ENCODE peak calls at places on chromosomes 3 and 15, in seven cellular contexts. O is GM06990, R is HepG2, I is foreskin fibroblast, F is left lung, N is tibial artery, D is neural crest cell. T is an unnamed sample.

GRCh38 chr3:189790658-189791057 is 159.5 kb downstream of the TP63 start:
- DNase-seq in O (no peak), I (no peak), R (no peak), N (no peak), D (no peak), F (no peak), T (no peak)

GRCh38 chr3:22858486-22858885 is 344.6 kb upstream of the UBE2E2 start:
- DNase-seq in O (no peak), D (no peak), I (no peak), R (no peak), F (no peak), N (no peak), T (no peak)

GRCh38 chr3:50616770-50617095 is 218 bp upstream of the MAPKAPK3 start:
- DNase-seq in D (peak), I (peak), F (peak), N (peak), O (peak), R (peak), T (peak)

GRCh38 chr15:79164043-79164442 is 73.5 kb upstream of the RASGRF1 start:
- DNase-seq in D (no peak), R (no peak), N (no peak), O (no peak), F (no peak), I (no peak), T (no peak)

GRCh38 chr3:138461246-138461645 is 26.8 kb downstream of the ESYT3 start:
- DNase-seq in F (no peak), N (no peak), I (no peak), D (no peak), R (no peak), O (no peak), T (no peak)

GRCh38 chr3:165669967-165670366 is 167.3 kb downstream of the BCHE start:
- DNase-seq in O (no peak), I (no peak), D (no peak), N (no peak), R (no peak), F (no peak), T (no peak)

GRCh38 chr15:78244101-78244500 is 9.7 kb upstream of the ACSBG1 start:
- DNase-seq in D (no peak), R (peak), I (no peak), F (no peak), O (no peak), N (no peak), T (no peak)

GRCh38 chr3:115624029-115624645 is 827 bp downstream of the GAP43 start:
- DNase-seq in N (no peak), D (no peak), R (no peak), O (no peak), F (no peak), I (no peak), T (no peak)

GRCh38 chr3:128322030-128323022 is 144.4 kb downstream of the DNAJB8 start:
- DNase-seq in R (no peak), F (no peak), N (no peak), O (no peak), I (no peak), D (peak), T (peak)

GRCh38 chr3:174035317-174035886 is 637.9 kb downstream of the NLGN1 start:
- DNase-seq in O (no peak), R (no peak), N (no peak), D (no peak), I (no peak), F (no peak), T (no peak)

GRCh38 chr15:74954515-74954914 is 2.1 kb downstream of the RPP25 start:
- DNase-seq in O (no peak), R (no peak), F (no peak), N (no peak), D (no peak), I (peak), T (no peak)

GRCh38 chr3:39707314-39707909 is 102.0 kb upstream of the MYRIP start:
- DNase-seq in D (no peak), F (no peak), O (no peak), N (no peak), R (peak), I (peak), T (peak)

GRCh38 chr3:5016218-5017161 is 37.3 kb downstream of the BHLHE40 start:
- DNase-seq in I (peak), D (no peak), R (peak), F (peak), O (no peak), N (no peak), T (peak)

GRCh38 chr3:158727499-158728377 is 4.5 kb downstream of the RARRES1 start:
- DNase-seq in F (no peak), I (peak), D (peak), O (peak), R (peak), N (no peak), T (peak)

GRCh38 chr15:72156928-72157327 is 38.7 kb downstream of the SENP8 start:
- DNase-seq in O (no peak), D (no peak), F (no peak), I (no peak), R (no peak), N (no peak), T (no peak)

GRCh38 chr3:20039765-20040475 is at the start of gene KAT2B:
- DNase-seq in R (peak), F (peak), I (peak), D (peak), N (peak), O (peak), T (peak)

GRCh38 chr3:95200384-95200783 is 1137.5 kb downstream of the NSUN3 start:
- DNase-seq in I (no peak), F (no peak), D (no peak), N (no peak), R (no peak), O (no peak), T (no peak)

GRCh38 chr3:48548731-48549705 is 7.6 kb downstream of the PFKFB4 start:
- DNase-seq in F (peak), R (peak), N (peak), I (no peak), O (peak), D (peak), T (peak)

GRCh38 chr15:43991235-43991634 is 164.4 kb downstream of the WDR76 start:
- DNase-seq in R (no peak), O (no peak), N (no peak), D (no peak), I (no peak), F (no peak), T (no peak)

GRCh38 chr3:195185574-195185973 is 85.4 kb downstream of the XXYLT1 start:
- DNase-seq in O (no peak), R (no peak), I (no peak), N (peak), F (peak), D (no peak), T (no peak)

GRCh38 chr3:195186041-195186709 is 84.8 kb downstream of the XXYLT1 start:
- DNase-seq in O (no peak), I (no peak), F (no peak), D (no peak), N (no peak), R (no peak), T (peak)

GRCh38 chr3:195187609-195188529 is 83.1 kb downstream of the XXYLT1 start:
- DNase-seq in R (no peak), I (peak), F (no peak), O (no peak), D (no peak), N (no peak), T (no peak)

GRCh38 chr3:195189821-195190220 is 81.1 kb downstream of the XXYLT1 start:
- DNase-seq in R (no peak), O (no peak), D (no peak), I (no peak), F (no peak), N (no peak), T (no peak)

GRCh38 chr3:195188530-195188917 is 82.4 kb downstream of the XXYLT1 start:
- DNase-seq in O (no peak), D (no peak), R (no peak), F (no peak), N (no peak), I (peak), T (no peak)
- TF ChIP-seq CTCF in O (no peak), D (no peak), R (peak), F (no peak), N (no peak), I (peak), T (no peak)

GRCh38 chr15:59177445-59177728 is 29.3 kb upstream of the LDHAL6B start:
- DNase-seq in R (no peak), F (no peak), I (no peak), O (no peak), D (no peak), N (no peak), T (no peak)

GRCh38 chr15:59176653-59177444 is 29.8 kb upstream of the LDHAL6B start:
- DNase-seq in O (no peak), D (no peak), N (no peak), R (no peak), F (no peak), I (no peak), T (no peak)

GRCh38 chr15:59173194-59173593 is 33.4 kb upstream of the LDHAL6B start:
- DNase-seq in R (no peak), N (no peak), O (no peak), F (no peak), D (no peak), I (no peak), T (no peak)

GRCh38 chr15:59174161-59174845 is 32.3 kb upstream of the LDHAL6B start:
- DNase-seq in R (no peak), F (no peak), O (no peak), N (no peak), I (no peak), D (no peak), T (no peak)

DNA sequence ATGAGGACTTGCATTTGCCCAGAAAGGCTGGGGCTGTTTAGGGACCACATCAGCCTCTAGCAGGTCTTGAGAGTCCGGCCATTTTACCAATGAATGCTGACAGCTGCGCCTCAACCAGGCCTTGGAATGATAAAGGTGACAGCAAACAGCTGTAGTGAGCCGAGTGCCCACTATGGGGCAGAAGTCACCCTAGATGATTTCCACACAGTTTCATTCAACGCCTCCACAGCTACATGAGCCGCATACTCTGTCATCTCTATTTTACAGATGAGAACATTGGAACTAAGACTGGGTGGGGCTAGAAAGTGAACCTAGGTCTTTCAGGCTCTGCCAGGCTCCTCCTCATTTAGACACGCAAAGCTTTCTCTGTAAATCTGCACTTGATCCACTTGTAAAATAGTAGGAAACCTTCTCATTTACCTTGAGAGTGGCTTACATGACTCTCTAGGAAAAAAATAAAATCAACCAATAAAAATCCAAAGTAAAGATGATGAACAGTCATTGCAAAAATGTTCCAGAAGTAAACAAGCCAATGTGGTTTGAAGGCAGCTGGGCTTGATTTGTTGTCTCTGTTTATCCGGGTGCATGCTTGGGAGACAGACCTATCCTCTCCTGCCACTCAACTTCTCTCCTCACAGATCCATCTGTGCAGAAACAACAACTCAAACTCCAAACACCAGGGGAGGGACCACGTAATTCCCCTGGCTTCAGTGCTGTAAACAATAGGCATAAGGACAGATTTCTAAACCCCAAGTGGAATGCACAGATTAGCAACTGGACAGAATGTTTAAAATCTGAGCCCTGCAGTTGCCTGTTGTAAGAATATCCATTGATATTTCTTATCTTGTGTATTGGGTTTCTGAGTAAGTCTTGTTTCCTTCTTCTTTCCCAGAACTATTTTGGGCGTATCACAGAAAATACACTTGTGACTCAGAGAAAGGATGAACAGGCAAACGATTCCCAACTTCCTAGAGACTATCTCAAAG is 31.5 kb upstream of the LDHAL6B start:
- DNase-seq in N (no peak), O (peak), I (peak), F (peak), D (peak), R (peak), T (peak)
- TF ChIP-seq CTCF in N (peak), O (peak), I (peak), F (peak), D (peak), R (peak), T (peak)

GRCh38 chr3:142180761-142181362 is 31.5 kb upstream of the TFDP2 start:
- DNase-seq in F (no peak), R (peak), N (no peak), D (peak), I (peak), O (no peak), T (no peak)
- TF ChIP-seq CTCF in F (peak), R (peak), N (peak), D (peak), I (peak), O (peak), T (peak)

GRCh38 chr3:187873843-187874242 is 128.6 kb upstream of the BCL6 start:
- DNase-seq in I (no peak), N (no peak), F (no peak), R (no peak), D (no peak), O (no peak), T (no peak)

GRCh38 chr3:187871204-187871591 is 125.9 kb upstream of the BCL6 start:
- DNase-seq in R (no peak), F (no peak), I (no peak), O (no peak), D (no peak), N (no peak), T (no peak)

GRCh38 chr3:187875868-187876267 is 130.6 kb upstream of the BCL6 start:
- DNase-seq in D (no peak), F (no peak), N (no peak), R (no peak), O (no peak), I (no peak), T (no peak)

GRCh38 chr3:187870360-187871203 is 125.3 kb upstream of the BCL6 start:
- DNase-seq in I (no peak), R (no peak), D (no peak), O (peak), N (no peak), F (no peak), T (no peak)
- TF ChIP-seq CTCF in I (no peak), R (no peak), D (no peak), O (no peak), N (no peak), F (no peak), T (no peak)

GRCh38 chr15:67240235-67241131 is 14.0 kb downstream of the AAGAB start:
- DNase-seq in F (no peak), O (peak), N (no peak), I (no peak), R (peak), D (no peak), T (peak)
- TF ChIP-seq CTCF in F (no peak), O (peak), N (no peak), I (no peak), R (peak), D (no peak), T (peak)

DNA sequence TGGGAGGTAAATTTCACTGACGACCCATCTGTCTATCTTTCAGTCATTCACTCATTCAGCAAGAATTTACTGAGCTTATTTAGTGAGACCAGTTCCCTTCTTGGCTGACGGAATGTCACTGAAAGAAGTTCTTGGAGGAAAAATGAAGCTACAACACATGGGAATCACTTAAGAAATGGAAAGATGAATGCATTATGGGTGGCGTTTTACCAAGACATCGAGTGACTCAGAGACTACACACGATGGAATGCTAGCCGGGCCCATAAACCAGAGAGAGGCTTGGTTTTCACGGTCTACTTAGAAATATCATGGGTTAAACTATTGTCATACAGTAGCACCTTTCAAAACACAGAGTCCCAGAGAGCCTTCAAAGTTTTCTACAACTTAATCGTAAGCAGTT is 215.3 kb downstream of the PDZRN3 start:
- DNase-seq in I (peak), N (no peak), R (no peak), D (no peak), O (no peak), F (no peak), T (no peak)
- TF ChIP-seq CTCF in I (no peak), N (no peak), R (no peak), D (no peak), O (no peak), F (no peak), T (no peak)

DNA sequence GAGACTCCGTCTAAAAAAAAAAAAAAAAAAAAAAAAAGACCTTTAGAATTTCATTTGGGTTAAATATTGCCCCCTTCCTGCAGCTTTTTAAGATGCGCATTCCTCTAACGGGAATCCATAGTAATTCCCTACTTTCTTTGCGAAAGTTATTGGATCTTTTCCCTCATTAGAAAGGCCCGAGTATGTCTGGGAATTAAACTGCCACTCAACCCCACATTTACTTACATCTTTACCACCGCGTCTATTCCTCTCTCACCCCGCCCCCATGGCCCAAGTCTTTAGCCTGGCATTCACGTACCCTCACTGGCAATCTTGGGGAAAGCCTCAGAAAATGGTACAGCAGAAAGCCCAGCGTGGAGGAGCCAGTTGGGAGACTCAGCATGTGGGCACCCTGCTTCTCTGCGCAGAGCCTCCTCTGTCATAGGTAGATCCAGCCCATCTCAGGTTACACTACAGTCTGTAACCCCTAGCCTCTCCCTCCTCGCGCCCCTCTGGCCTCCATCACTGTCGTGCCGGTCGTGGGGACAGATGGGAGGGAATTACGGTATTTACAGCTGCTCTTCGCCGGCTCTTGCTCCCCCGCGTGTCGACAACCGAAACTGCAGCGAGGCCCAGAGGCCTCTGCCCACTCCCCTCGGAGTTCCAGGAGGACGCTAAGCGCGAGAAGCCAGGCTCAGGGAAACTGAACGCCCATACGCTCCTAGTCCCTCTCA is 6.4 kb upstream of the ANKDD1A start:
- DNase-seq in R (peak), N (peak), I (peak), D (peak), O (peak), F (peak), T (peak)
- TF ChIP-seq CTCF in R (peak), N (peak), I (peak), D (peak), O (peak), F (peak), T (peak)

GRCh38 chr3:131386429-131386926 is 4.9 kb downstream of the NUDT16 start:
- DNase-seq in N (peak), R (no peak), I (no peak), D (no peak), O (no peak), F (peak), T (no peak)

DNA sequence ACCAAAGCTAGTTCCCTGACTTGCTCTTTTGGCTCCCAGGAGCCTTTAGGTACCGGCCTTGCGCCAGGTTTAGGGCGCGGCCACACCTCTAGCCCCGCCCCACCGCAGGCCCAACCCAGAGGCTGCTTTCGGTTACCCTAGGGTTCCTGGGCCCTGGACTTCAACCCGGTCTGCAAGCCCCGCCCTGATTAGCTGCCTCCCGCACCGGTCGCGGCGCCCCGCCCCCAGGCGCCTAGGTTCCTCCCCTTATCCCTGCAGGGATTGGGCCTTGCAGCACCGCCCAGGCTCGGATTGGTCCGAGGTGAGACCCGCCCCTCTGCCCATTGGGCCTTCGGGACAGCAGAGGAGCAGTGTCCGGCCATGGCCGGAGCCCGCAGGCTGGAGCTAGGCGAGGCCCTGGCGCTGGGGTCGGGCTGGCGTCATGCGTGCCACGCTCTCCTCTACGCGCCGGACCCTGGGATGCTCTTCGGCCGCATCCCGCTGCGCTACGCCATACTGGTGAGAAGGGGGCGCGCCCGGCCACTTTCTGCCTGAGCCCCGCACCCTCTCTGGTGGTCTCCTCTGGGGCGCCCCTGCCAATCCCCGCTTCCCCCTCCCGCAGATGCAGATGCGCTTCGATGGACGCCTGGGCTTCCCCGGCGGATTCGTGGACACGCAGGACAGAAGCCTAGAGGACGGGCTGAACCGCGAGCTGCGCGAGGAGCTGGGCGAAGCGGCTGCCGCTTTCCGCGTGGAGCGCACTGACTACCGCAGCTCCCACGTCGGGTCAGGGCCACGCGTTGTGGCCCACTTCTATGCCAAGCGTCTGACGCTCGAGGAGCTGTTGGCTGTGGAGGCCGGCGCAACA is at the start of gene NUDT16:
- DNase-seq in R (peak), N (peak), F (peak), O (peak), I (peak), D (peak), T (peak)
- TF ChIP-seq CTCF in R (no peak), N (no peak), F (no peak), O (peak), I (no peak), D (no peak), T (no peak)

DNA sequence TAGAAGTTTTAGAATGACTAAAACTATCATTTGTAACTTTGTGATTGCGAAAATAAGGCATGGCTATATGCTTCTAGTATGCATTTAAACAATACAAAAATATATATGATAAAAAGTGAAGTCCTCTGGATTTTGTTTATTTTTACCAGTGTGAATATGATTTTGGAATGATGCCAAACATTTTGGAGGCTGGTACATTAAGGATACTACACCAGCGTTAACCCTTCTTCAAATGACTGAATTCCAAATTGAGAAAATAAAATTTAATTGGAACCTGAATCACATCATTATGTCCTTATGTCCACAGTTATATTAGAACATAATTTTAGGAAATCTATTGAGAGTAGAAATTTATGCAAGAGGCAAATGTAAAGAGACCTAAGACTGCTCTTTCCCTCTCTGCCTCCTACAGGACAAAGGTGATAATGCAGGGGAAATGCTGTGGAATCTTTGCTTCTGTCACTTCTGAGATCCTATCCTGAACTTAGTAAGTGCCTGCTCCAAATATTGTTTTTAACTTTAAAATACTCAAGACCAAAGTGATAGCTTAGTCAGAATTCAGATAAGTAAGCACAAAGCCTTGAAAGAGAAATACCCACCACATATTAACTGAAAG is 121.1 kb upstream of the NANOGP8 start:
- DNase-seq in I (peak), R (peak), O (no peak), F (no peak), N (no peak), D (no peak), T (peak)
- TF ChIP-seq CTCF in I (no peak), R (peak), O (peak), F (peak), N (no peak), D (peak), T (peak)